ENCODE peak calls at places on chromosomes 11 and 22, in four cellular contexts. C is breast epithelium, X is esophagus squamous epithelium, I is body of pancreas. Z is an unnamed sample.

GRCh38 chr11:104965735-104966134 is 2.6 kb downstream of the CASP4 start:
- DNase-seq in C (no peak), X (no peak), I (no peak), Z (no peak)

GRCh38 chr11:78690588-78690987 is 115.9 kb upstream of the NARS2 start:
- DNase-seq in C (no peak), X (no peak), I (no peak), Z (no peak)

GRCh38 chr11:12158926-12159325 is 48.5 kb downstream of the MICAL2 start:
- DNase-seq in C (no peak), X (no peak), I (no peak), Z (no peak)

GRCh38 chr11:12177739-12178338 is 67.4 kb downstream of the MICAL2 start:
- DNase-seq in C (no peak), X (no peak), I (no peak), Z (no peak)

GRCh38 chr22:49777569-49778250 is 50.0 kb downstream of the BRD1 start:
- DNase-seq in C (no peak), X (no peak), I (no peak), Z (no peak)

GRCh38 chr11:92329137-92329536 is 104.5 kb downstream of the FAT3 start:
- DNase-seq in C (no peak), X (no peak), I (no peak), Z (no peak)

GRCh38 chr22:37818397-37819099 is 4.6 kb upstream of the GALR3 start:
- DNase-seq in C (peak; percentile 67), X (no peak), I (peak; percentile 76), Z (peak; percentile 59)

GRCh38 chr11:83019888-83020579 is 51.7 kb downstream of the RAB30 start:
- DNase-seq in C (no peak), X (no peak), I (no peak), Z (peak; percentile 12)

GRCh38 chr11:24386551-24387404 is 110.1 kb upstream of the LUZP2 start:
- DNase-seq in C (no peak), X (no peak), I (no peak), Z (no peak)

GRCh38 chr11:68643576-68643975 is 40.8 kb upstream of the GAL start:
- DNase-seq in C (no peak), X (no peak), I (no peak), Z (no peak)

GRCh38 chr22:46894081-46894671 is 131.7 kb downstream of the TBC1D22A start:
- DNase-seq in C (no peak), X (no peak), I (no peak), Z (no peak)

GRCh38 chr11:18365736-18366135 is 28.6 kb upstream of the LDHA start:
- DNase-seq in C (no peak), X (no peak), I (no peak), Z (no peak)

GRCh38 chr11:75339685-75340409 is 11.6 kb downstream of the ARRB1 start:
- DNase-seq in C (no peak), X (no peak), I (no peak), Z (no peak)

GRCh38 chr11:70573701-70574151 is 175.4 kb downstream of the CTTN start:
- DNase-seq in C (no peak), X (no peak), I (no peak), Z (no peak)

GRCh38 chr11:79342686-79343085 is 98.1 kb downstream of the TENM4 start:
- DNase-seq in C (no peak), X (no peak), I (no peak), Z (no peak)

GRCh38 chr22:25068701-25069100 is 116.2 kb downstream of the KIAA1671 start:
- DNase-seq in C (no peak), X (no peak), I (no peak), Z (no peak)

GRCh38 chr11:118623291-118623655 is 15.9 kb downstream of the PHLDB1 start:
- DNase-seq in C (peak; percentile 71), X (no peak), I (no peak), Z (peak; percentile 75)

GRCh38 chr11:17014321-17014773 is at the start of gene PLEKHA7:
- DNase-seq in C (no peak), X (no peak), I (peak; percentile 55), Z (peak; percentile 18)

GRCh38 chr11:78000193-78000592 is 5.7 kb upstream of the INTS4 start:
- DNase-seq in C (no peak), X (no peak), I (peak; percentile 78), Z (peak; percentile 59)

GRCh38 chr11:9972917-9973504 is 309.1 kb downstream of the SWAP70 start:
- DNase-seq in C (no peak), X (no peak), I (peak; percentile 46), Z (peak; percentile 17)

GRCh38 chr11:65448418-65449196 is 26.0 kb downstream of the NEAT1 start:
- DNase-seq in C (no peak), X (no peak), I (no peak), Z (peak; percentile 80)

GRCh38 chr11:130480721-130481140 is 32.3 kb downstream of the ADAMTS15 start:
- DNase-seq in C (no peak), X (no peak), I (no peak), Z (no peak)

GRCh38 chr22:25169278-25170031 is 30.2 kb upstream of the CRYBB3 start:
- DNase-seq in C (no peak), X (no peak), I (no peak), Z (peak; percentile 56)

GRCh38 chr22:47228767-47229166 is 466.3 kb downstream of the TBC1D22A start:
- DNase-seq in C (no peak), X (no peak), I (no peak), Z (no peak)

GRCh38 chr22:26041931-26042330 is 127.3 kb upstream of the SEZ6L start:
- DNase-seq in C (no peak), X (no peak), I (no peak), Z (no peak)

GRCh38 chr11:3163241-3163981 is 1.7 kb downstream of the OSBPL5 start:
- DNase-seq in C (no peak), X (no peak), I (peak; percentile 11), Z (no peak)
- H3K4me3 ChIP-seq in C (peak overlapping the region; percentile 81), X (peak overlapping the region; percentile 96), I (no peak overlapping the region), Z (peak overlapping the region; percentile 71)

DNA sequence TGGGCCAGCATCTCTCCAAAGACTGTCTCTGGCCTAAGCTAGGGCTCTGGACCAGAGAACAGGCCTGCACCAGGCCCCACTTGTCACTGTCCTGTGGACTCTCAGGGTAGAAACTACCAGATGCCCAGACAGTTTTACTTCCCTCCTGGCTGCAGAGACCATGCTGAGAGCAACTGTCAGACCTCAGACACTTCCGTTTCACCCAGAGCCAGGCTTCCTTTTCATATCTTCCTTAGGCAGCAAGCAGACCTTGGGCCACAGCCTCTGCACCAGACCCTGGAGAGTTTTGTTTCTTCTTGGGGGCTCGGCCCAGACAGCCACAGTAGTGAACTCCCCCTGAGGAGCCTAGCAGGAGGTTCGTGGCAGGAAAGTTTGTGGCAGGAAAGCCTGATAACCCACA is 12.1 kb upstream of the FCHSD2 start:
- DNase-seq in C (no peak), X (no peak), I (no peak), Z (no peak)
- TF ChIP-seq POLR2A in C (no peak), X (no peak), I (no peak), Z (no peak)

GRCh38 chr11:115221461-115222069 is 282.6 kb downstream of the CADM1 start:
- DNase-seq in C (no peak), X (no peak), I (no peak), Z (no peak)

GRCh38 chr11:115220423-115220822 is 283.8 kb downstream of the CADM1 start:
- DNase-seq in C (no peak), X (no peak), I (no peak), Z (no peak)

GRCh38 chr11:115220881-115221280 is 283.3 kb downstream of the CADM1 start:
- DNase-seq in C (no peak), X (no peak), I (no peak), Z (no peak)

GRCh38 chr11:115222218-115222862 is 281.9 kb downstream of the CADM1 start:
- DNase-seq in C (no peak), X (no peak), I (no peak), Z (no peak)

DNA sequence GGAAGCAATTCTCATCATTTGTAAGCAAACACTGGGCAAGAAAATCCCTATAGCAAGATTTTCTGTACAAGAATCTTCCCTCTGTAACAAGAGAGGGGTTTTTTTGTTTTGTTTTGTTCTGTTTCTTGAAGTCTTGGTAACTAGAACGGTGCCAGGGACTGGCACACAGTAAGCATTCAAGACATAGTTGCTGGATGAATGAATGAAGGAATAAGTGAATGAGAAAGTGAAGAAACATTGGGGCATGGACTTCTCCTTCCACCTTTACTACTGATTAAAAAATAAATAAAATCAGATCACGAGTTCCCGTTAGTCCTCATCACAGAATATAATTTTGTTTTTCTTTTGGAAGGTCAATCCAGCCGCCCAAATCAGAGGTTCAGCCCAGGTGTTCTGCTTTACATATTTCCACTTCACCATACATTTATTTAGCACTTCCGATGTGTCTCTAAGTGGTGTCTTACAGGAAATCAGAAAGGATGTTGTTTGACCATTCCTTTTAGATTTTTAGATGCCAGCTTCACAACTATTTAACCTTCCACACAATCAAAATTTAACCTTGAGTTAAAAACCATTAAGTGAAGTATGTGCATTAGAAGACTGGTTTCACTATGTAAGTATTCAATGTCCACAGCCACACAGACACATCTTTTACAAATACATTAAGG is 281.2 kb downstream of the CADM1 start:
- DNase-seq in C (no peak), X (no peak), I (no peak), Z (no peak)
- H3K4me1 ChIP-seq in C (no peaks in the 10 kb centered on the region), X (no peaks in the 10 kb centered on the region), I (no peaks in the 10 kb centered on the region), Z (peaks cover 59% of the 10 kb centered on the region)

DNA sequence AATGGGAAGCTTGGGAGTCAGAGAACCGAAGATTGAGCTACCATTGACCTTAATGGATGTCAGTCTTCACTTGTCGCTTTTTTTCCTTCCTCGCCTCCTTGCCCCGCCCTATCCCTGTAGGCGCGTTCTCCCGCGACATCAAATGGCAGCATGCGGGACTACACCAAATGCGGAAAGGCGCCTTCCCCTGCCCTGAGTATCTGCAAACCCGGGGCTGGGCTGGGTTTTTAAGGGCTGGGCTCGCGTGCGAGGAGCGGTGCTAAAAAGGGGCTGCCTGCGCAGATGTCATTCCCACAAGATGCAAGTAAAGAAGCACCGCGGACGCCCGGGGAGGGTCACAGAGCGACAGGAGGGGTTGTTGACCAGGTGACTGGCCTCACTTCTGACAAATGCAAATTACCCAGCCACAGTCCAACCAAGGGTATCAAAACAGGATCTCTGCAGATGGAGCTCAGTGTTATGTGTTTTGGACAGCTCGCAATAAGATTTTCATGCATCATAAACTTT is 4.7 kb upstream of the FAM111B start:
- DNase-seq in C (peak; percentile 64), X (no peak), I (peak; percentile 74), Z (peak; percentile 51)
- H3K4me3 ChIP-seq in C (peak overlapping the region; percentile 48), X (peak overlapping the region; percentile 54), I (no peak overlapping the region), Z (no peak overlapping the region)

Z was measured in thyroid gland.